ENCODE peak calls at places on chromosome 2, in nine cellular contexts. D, S, W, J, Y, R, E, K and B are unnamed samples.

GRCh38 chr2:44768438-44769236 is 172.9 kb upstream of the SIX3 start:
- DNase-seq in K (no peak), J (no peak), R (no peak), Y (no peak), D (no peak), S (no peak), W (no peak), E (no peak), B (peak)

GRCh38 chr2:108396845-108397244 is 19.1 kb downstream of the SULT1C4 start:
- DNase-seq in S (no peak), Y (peak), R (peak), W (no peak), J (no peak), D (no peak), K (no peak), E (no peak), B (no peak)

GRCh38 chr2:8799004-8799403 is 38.4 kb downstream of the KIDINS220 start:
- DNase-seq in K (no peak), D (no peak), E (no peak), R (no peak), W (no peak), J (no peak), Y (no peak), S (no peak), B (no peak)

GRCh38 chr2:231531408-231532188 is 1.4 kb upstream of the NMUR1 start:
- DNase-seq in Y (no peak), W (no peak), E (no peak), S (no peak), D (no peak), J (no peak), R (no peak), K (no peak), B (no peak)

GRCh38 chr2:237154050-237154638 is 68.5 kb downstream of the COPS8 start:
- DNase-seq in K (peak), D (no peak), J (no peak), R (peak), E (no peak), W (peak), S (no peak), Y (peak), B (peak)

GRCh38 chr2:240322231-240322955 is 113.1 kb upstream of the GPC1 start:
- DNase-seq in E (no peak), R (no peak), J (no peak), D (no peak), S (peak), K (no peak), W (no peak), Y (no peak), B (no peak)

GRCh38 chr2:201769664-201770373 is 10.9 kb downstream of the ALS2 start:
- DNase-seq in Y (no peak), K (no peak), D (no peak), W (no peak), R (no peak), E (no peak), S (no peak), J (no peak), B (no peak)

GRCh38 chr2:127525692-127526141 is 572 bp downstream of the IWS1 start:
- DNase-seq in W (no peak), R (peak), K (no peak), J (no peak), S (no peak), Y (peak), E (no peak), D (peak), B (peak)

GRCh38 chr2:190685348-190685747 is 36.5 kb downstream of the NAB1 start:
- DNase-seq in Y (no peak), J (no peak), E (no peak), R (no peak), D (no peak), W (no peak), K (no peak), S (no peak), B (no peak)

GRCh38 chr2:241214766-241215165 is 26.3 kb downstream of the ANO7 start:
- DNase-seq in W (no peak), S (no peak), R (no peak), E (no peak), D (no peak), J (no peak), K (no peak), Y (no peak), B (no peak)

GRCh38 chr2:233208382-233209116 is 42.9 kb upstream of the ATG16L1 start:
- DNase-seq in D (no peak), W (no peak), R (no peak), Y (no peak), S (no peak), K (no peak), E (no peak), J (no peak), B (no peak)

GRCh38 chr2:97645112-97645699 is 656 bp upstream of the COX5B start:
- DNase-seq in Y (peak), J (no peak), E (no peak), R (peak), K (no peak), S (peak), W (no peak), D (no peak), B (peak)

GRCh38 chr2:23320058-23320457 is 64.9 kb upstream of the KLHL29 start:
- DNase-seq in J (no peak), K (no peak), D (no peak), S (no peak), E (no peak), W (no peak), R (no peak), Y (no peak), B (peak)

GRCh38 chr2:236176417-236176816 is 8.2 kb upstream of the GBX2 start:
- DNase-seq in D (no peak), E (no peak), S (no peak), W (no peak), Y (no peak), R (no peak), K (no peak), J (no peak), B (peak)

GRCh38 chr2:70733428-70734185 is 34.4 kb downstream of the ADD2 start:
- DNase-seq in E (no peak), D (no peak), S (no peak), R (no peak), W (no peak), K (no peak), Y (no peak), J (no peak), B (no peak)

DNA sequence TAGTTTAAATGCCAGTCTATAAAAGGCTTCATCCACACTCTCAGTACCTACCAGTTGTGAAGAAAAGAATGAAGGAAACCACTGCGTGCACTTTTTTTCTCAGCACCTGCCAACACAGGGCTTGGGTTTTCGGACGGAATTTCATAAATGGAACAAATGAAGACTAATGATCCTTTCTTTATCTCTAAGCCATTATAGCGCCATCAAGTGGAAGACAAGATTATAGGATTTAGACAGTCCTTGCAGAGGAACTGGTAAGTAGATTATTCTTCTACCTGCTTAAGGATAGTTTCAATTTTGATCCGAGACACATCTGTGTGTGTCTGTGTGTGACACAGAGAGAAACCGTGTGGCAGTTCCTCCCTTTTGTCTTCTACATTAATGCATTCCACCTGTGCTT is 245.6 kb downstream of the NRXN1 start:
- DNase-seq in R (no peak), W (no peak), S (no peak), J (no peak), E (no peak), K (no peak), Y (no peak), D (no peak), B (no peak)
- TF ChIP-seq CTCF in R (no peak), W (no peak), S (no peak), J (no peak), E (no peak), K (no peak), Y (no peak), D (no peak), B (peak)

GRCh38 chr2:216064014-216064630 is 17.5 kb downstream of the PECR start:
- DNase-seq in Y (no peak), R (no peak), D (no peak), S (no peak), W (no peak), K (no peak), J (no peak), E (no peak), B (no peak)

GRCh38 chr2:216057688-216058193 is 23.9 kb downstream of the PECR start:
- DNase-seq in K (peak), R (peak), J (no peak), E (no peak), S (no peak), D (no peak), Y (peak), W (peak), B (no peak)

GRCh38 chr2:216055661-216056060 is 25.9 kb downstream of the PECR start:
- DNase-seq in J (no peak), E (no peak), K (no peak), S (no peak), D (no peak), W (no peak), R (no peak), Y (no peak), B (no peak)

GRCh38 chr2:216056739-216057138 is 24.9 kb downstream of the PECR start:
- DNase-seq in Y (no peak), S (no peak), K (no peak), E (no peak), D (no peak), J (no peak), W (no peak), R (peak), B (no peak)

DNA sequence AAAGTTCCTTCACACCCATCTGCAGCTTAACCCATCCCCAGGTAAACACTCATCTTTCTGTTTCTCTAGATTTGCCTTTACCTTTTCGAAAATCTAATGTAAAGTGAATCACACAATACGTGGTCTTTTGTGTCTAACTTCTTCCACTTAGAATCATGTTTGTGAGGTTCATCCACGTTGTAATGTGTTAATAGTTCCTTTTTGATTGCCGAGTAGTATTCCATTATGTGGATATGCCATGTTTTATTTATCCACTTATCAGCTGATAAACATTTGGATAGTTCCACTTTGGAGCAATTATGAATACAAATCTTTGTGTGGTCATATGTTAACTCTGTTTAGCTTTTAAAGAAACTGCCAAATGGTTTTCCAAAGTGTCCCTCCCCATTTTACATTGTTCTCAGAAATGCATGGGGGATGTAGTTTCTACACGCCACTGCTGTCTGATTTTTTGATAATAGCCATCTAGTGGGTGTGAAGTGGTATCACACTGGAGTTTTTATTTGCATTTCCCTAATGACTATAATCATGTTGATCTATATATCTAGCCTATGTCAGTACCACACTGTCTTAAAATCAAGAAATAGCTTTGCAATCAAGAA is 22.3 kb downstream of the PECR start:
- DNase-seq in W (no peak), R (peak), E (no peak), Y (no peak), D (no peak), S (no peak), K (no peak), J (no peak), B (no peak)
- TF ChIP-seq CTCF in W (no peak), R (peak), E (peak), Y (peak), D (no peak), S (no peak), K (peak), J (no peak), B (peak)

GRCh38 chr2:177265834-177266817 is 1.6 kb upstream of the NFE2L2 start:
- DNase-seq in R (peak), S (no peak), D (no peak), W (no peak), J (no peak), E (no peak), Y (peak), K (no peak), B (no peak)

GRCh38 chr2:177264539-177265385 is at the start of gene NFE2L2:
- DNase-seq in W (peak), J (peak), Y (peak), D (peak), K (peak), R (peak), E (peak), S (peak), B (peak)

GRCh38 chr2:177263451-177264208 is 897 bp downstream of the NFE2L2 start:
- DNase-seq in J (peak), E (peak), D (peak), R (peak), W (peak), K (peak), S (peak), Y (peak), B (peak)

GRCh38 chr2:177264209-177264538 is 353 bp downstream of the NFE2L2 start:
- DNase-seq in D (no peak), E (no peak), K (no peak), R (no peak), Y (no peak), S (no peak), W (peak), J (no peak), B (peak)

DNA sequence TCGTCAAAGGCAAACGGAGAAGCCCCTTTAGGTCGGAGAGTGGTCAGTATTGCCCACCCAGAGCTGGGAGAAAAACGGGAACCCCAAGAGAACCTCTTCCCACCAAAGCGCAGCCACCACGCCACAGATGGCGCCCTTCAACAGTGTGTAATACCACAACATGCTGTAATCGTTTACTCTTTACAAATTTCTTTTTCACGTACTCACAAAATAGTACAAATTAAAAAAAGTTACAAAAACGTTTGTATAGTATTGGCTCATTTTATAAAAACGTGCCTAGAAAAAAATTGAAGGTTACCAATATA is 811 bp upstream of the NFE2L2 start:
- DNase-seq in K (peak), R (no peak), J (no peak), Y (peak), E (no peak), W (no peak), D (no peak), S (no peak), B (no peak)
- TF ChIP-seq CTCF in K (peak), R (peak), J (peak), Y (peak), E (peak), W (no peak), D (peak), S (peak), B (no peak)

DNA sequence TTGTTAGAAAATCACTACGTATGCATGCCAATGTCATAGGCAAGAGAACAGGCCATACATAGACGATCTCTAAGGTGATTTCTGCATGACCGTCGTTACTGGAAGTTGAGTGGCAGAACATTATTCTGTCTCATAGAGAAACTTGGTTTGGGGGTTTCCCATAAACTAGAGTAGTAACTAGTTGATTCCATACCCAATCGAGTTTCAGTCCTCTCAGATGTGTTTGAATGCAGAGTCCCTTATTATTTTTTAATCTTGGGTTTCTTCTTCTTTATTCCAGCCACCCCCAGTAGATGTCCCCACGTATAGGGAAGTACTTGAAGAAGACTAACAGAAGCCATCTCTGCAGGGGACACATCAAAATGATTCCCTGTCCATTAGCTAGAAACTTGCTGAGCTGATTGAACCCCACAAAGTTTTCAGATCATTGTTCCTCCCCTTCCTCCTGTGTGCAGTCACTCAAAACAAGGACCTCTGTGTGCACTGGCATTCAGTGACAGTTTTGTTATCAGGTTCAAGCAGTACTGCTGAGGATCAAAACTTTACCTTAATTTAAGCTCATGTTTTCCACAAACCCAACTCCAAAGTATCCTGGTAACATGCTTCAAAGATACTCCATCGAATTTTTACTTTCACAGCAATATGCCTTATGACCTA is 68.4 kb upstream of the CDCA7 start:
- DNase-seq in Y (no peak), W (no peak), J (no peak), K (no peak), D (no peak), E (no peak), S (no peak), R (peak), B (no peak)
- TF ChIP-seq CTCF in Y (no peak), W (no peak), J (no peak), K (peak), D (no peak), E (no peak), S (no peak), R (no peak), B (no peak)

GRCh38 chr2:54503828-54504227 is 47.7 kb downstream of the SPTBN1 start:
- DNase-seq in E (no peak), K (no peak), W (no peak), R (no peak), J (no peak), Y (no peak), D (no peak), S (no peak), B (no peak)

GRCh38 chr2:54502731-54503130 is 46.6 kb downstream of the SPTBN1 start:
- DNase-seq in D (no peak), J (no peak), W (no peak), K (no peak), Y (no peak), E (no peak), R (no peak), S (no peak), B (no peak)

GRCh38 chr2:54500404-54501147 is 44.4 kb downstream of the SPTBN1 start:
- DNase-seq in Y (no peak), D (no peak), R (no peak), K (peak), S (peak), E (no peak), J (no peak), W (no peak), B (no peak)

GRCh38 chr2:54504866-54505265 is 48.7 kb downstream of the SPTBN1 start:
- DNase-seq in S (no peak), K (no peak), D (peak), E (no peak), J (no peak), W (no peak), R (no peak), Y (no peak), B (no peak)

GRCh38 chr2:54503192-54503591 is 47.1 kb downstream of the SPTBN1 start:
- DNase-seq in J (no peak), S (no peak), K (peak), W (no peak), Y (no peak), D (no peak), R (peak), E (no peak), B (peak)
- TF ChIP-seq CTCF in J (no peak), S (peak), K (no peak), W (no peak), Y (peak), D (peak), R (peak), E (peak), B (peak)

GRCh38 chr2:95203911-95204310 is 3.4 kb upstream of the ZNF892 start:
- DNase-seq in K (no peak), J (no peak), S (no peak), W (no peak), Y (no peak), R (no peak), E (no peak), D (no peak), B (no peak)

GRCh38 chr2:95208101-95208500 is 780 bp downstream of the ZNF892 start:
- DNase-seq in E (no peak), D (no peak), W (no peak), S (no peak), Y (no peak), K (no peak), R (no peak), J (no peak), B (no peak)

GRCh38 chr2:95204396-95204795 is 2.9 kb upstream of the ZNF892 start:
- DNase-seq in S (no peak), K (no peak), W (no peak), E (no peak), R (no peak), J (no peak), Y (no peak), D (no peak), B (no peak)

GRCh38 chr2:95206086-95206485 is 1.2 kb upstream of the ZNF892 start:
- DNase-seq in D (no peak), R (no peak), Y (no peak), S (no peak), W (no peak), K (no peak), J (no peak), E (no peak), B (no peak)

DNA sequence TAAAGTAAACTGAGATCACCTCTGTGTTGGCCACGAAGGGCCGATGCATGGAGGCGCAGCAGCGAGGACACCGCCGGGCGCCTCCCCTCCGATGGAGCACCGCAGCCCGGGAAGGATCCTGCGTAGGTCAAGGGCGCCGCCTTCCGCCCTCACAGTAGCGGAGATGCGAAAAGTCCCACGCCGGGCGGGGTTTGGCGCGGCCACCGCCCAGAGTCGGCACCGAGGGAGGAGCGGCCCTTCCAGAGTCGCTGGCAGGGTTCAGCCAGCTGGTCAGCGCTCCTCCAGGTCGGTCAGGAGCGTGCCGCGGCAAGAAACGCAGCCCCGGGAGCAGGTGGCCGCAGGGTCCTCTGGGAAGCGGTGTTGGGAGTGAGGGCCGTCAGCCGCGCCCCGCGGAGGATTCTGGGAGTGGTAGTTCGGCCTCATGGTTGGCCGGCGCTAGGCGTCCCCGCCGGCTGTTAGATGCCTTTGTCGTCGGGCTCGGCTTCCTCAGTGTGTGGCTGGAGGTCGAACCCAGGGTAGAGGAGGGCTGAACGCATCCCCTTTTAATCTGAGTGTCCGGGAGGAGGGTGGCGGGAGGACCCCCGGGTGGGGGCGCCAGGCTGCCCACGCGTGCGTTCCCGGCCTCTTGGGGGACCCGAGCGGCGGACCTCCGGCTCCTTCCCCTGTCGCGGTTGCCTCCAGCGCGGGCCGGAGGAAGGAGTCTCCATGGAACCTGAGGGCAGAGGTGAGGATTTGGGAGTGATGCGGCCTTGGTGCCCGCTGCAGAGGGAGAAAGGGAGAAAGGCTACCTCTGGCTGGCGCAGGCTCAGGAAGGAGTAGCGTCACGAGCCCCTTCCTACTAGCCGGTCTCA is at the start of gene ZNF892:
- DNase-seq in S (peak), R (peak), W (peak), E (peak), K (peak), Y (peak), J (peak), D (peak), B (peak)
- TF ChIP-seq CTCF in S (peak), R (peak), W (no peak), E (peak), K (peak), Y (peak), J (peak), D (peak), B (no peak)

DNA sequence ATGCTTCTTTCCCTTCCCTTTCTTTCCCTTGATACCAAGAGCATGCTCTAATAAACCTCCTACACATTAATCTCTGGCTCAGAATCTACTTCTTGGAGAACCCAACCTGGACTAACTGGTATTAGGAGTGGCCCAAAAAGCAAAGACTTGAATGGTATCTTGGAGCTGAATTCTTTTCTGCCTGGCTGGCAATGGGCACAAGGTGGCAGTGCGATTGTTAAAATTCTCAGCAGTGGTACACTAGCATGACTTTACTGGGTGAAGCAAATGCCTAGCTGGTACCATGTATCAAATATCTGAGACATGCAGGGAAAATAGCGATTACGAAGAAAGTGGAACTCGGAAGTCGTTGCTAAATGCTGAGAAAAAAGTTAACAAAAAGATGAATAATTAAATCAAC is 376.1 kb downstream of the XIRP2 start:
- DNase-seq in J (no peak), K (peak), W (no peak), D (no peak), Y (peak), R (peak), E (no peak), S (no peak), B (peak)
- TF ChIP-seq CTCF in J (no peak), K (peak), W (no peak), D (peak), Y (peak), R (no peak), E (no peak), S (peak), B (peak)